ENCODE peak calls at places on chromosomes 4 and X, in eight cellular contexts. Y is GF-D8, T is AG08396, N is non-pigmented ciliary epithelial cell, P is T follicular helper cell, J is NCI-H345, M is GM13977, D is GM10248. F is an unnamed sample.

GRCh38 chrX:40202456-40202855 is 104.7 kb upstream of the BCOR start:
- DNase-seq in Y (no peak), T (no peak), N (no peak), P (no peak), J (no peak), M (no peak), D (no peak), F (no peak)

GRCh38 chr4:41572414-41572986 is 34.5 kb downstream of the LIMCH1 start:
- DNase-seq in Y (no peak), T (no peak), N (no peak), P (no peak), J (no peak), M (no peak), D (no peak), F (no peak)

GRCh38 chr4:165765053-165765452 is 108.0 kb upstream of the TLL1 start:
- DNase-seq in Y (no peak), T (no peak), N (no peak), P (no peak), J (peak; percentile 18), M (no peak), D (no peak), F (no peak)

GRCh38 chr4:15413010-15413622 is 14.7 kb upstream of the C1QTNF7 start:
- DNase-seq in Y (no peak), T (no peak), N (no peak), P (no peak), J (no peak), M (no peak), D (no peak), F (no peak)

GRCh38 chr4:82913305-82913704 is 12.8 kb downstream of the THAP9 start:
- DNase-seq in Y (no peak), T (no peak), N (no peak), P (no peak), J (no peak), M (no peak), D (no peak), F (no peak)

GRCh38 chr4:2799971-2800690 is 7.2 kb downstream of the SH3BP2 start:
- DNase-seq in Y (peak; percentile 18), T (no peak), N (no peak), P (no peak), J (no peak), M (no peak), D (no peak), F (peak; percentile 13)

GRCh38 chrX:156003486-156004185 is 6.1 kb downstream of the IL9R start:
- DNase-seq in Y (no peak), T (no peak), N (no peak), P (no peak), J (no peak), M (no peak), D (no peak), F (no peak)

GRCh38 chrX:76555816-76556215 is 128.3 kb downstream of the MAGEE1 start:
- DNase-seq in Y (peak; percentile 4), T (peak; percentile 2), N (peak; percentile 1), P (peak; percentile 3), J (no peak), M (no peak), D (no peak), F (peak; percentile 41)

GRCh38 chrX:95318882-95319281 is 1365.8 kb upstream of the DIAPH2 start:
- DNase-seq in Y (no peak), T (peak; percentile 3), N (no peak), P (no peak), J (no peak), M (peak; percentile 8), D (peak; percentile 3), F (peak; percentile 4)

GRCh38 chrX:1535241-1536041 is 1.5 kb downstream of the P2RY8 start:
- DNase-seq in Y (peak; percentile 59), T (no peak), N (no peak), P (peak; percentile 12), J (no peak), M (no peak), D (peak; percentile 36), F (no peak)

GRCh38 chr4:8082517-8083055 is 76.0 kb downstream of the ABLIM2 start:
- DNase-seq in Y (no peak), T (no peak), N (no peak), P (no peak), J (no peak), M (no peak), D (no peak), F (no peak)

GRCh38 chr4:13248621-13249298 is 235.4 kb downstream of the RAB28 start:
- DNase-seq in Y (no peak), T (no peak), N (peak; percentile 14), P (no peak), J (no peak), M (no peak), D (no peak), F (peak; percentile 9)

GRCh38 chr4:11511321-11511720 is 82.6 kb upstream of the HS3ST1 start:
- DNase-seq in Y (no peak), T (no peak), N (no peak), P (no peak), J (no peak), M (no peak), D (no peak), F (no peak)

GRCh38 chrX:75784689-75785491 is at the start of gene MAGEE2:
- DNase-seq in Y (no peak), T (no peak), N (no peak), P (no peak), J (no peak), M (no peak), D (no peak), F (no peak)

GRCh38 chrX:71917621-71918341 is 7.1 kb downstream of the NHSL2 start:
- DNase-seq in Y (no peak), T (no peak), N (no peak), P (no peak), J (no peak), M (no peak), D (no peak), F (no peak)

GRCh38 chrX:10157545-10157944 is 770 bp downstream of the CLCN4 start:
- DNase-seq in Y (no peak), T (peak; percentile 50), N (no peak), P (no peak), J (no peak), M (no peak), D (no peak), F (no peak)

GRCh38 chr4:123936615-123937014 is 540.0 kb downstream of the SPRY1 start:
- DNase-seq in Y (no peak), T (no peak), N (no peak), P (no peak), J (no peak), M (no peak), D (no peak), F (no peak)

GRCh38 chrX:134896194-134896593 is 94.6 kb upstream of the SMIM10 start:
- DNase-seq in Y (no peak), T (no peak), N (no peak), P (no peak), J (no peak), M (no peak), D (no peak), F (no peak)

GRCh38 chr4:112296949-112297483 is at the start of gene ALPK1:
- DNase-seq in Y (peak; percentile 96), T (peak; percentile 82), N (peak; percentile 71), P (no peak), J (no peak), M (no peak), D (no peak), F (no peak)

F was measured in endothelial cell.